ENCODE peak calls at places on chromosomes 16 and 17, in six cellular contexts. One of them, this sample, is unnamed.

GRCh38 chr17:73952498-73953205 is 250.8 kb upstream of the RPL38 start:
- DNase-seq in endothelial cell of umbilical vein: no peak
- DNase-seq in A549: peak
- DNase-seq in HepG2: no peak
- DNase-seq in K562: peak
- DNase-seq in GM12878: no peak
- DNase-seq in this sample: peak

GRCh38 chr17:2238432-2239169 is 65.0 kb downstream of the SMG6 start:
- DNase-seq in endothelial cell of umbilical vein: peak
- DNase-seq in A549: no peak
- DNase-seq in HepG2: no peak
- DNase-seq in K562: no peak
- DNase-seq in GM12878: peak
- DNase-seq in this sample: no peak

GRCh38 chr16:79430129-79430789 is 170.3 kb downstream of the MAF start:
- DNase-seq in endothelial cell of umbilical vein: no peak
- DNase-seq in A549: no peak
- DNase-seq in HepG2: no peak
- DNase-seq in K562: no peak
- DNase-seq in GM12878: no peak
- DNase-seq in this sample: no peak

GRCh38 chr16:85820604-85821372 is 21.3 kb downstream of the COX4I1 start:
- DNase-seq in endothelial cell of umbilical vein: no peak
- DNase-seq in A549: no peak
- DNase-seq in HepG2: no peak
- DNase-seq in K562: no peak
- DNase-seq in GM12878: no peak
- DNase-seq in this sample: no peak

GRCh38 chr17:1977583-1978395 is 47.3 kb downstream of the RTN4RL1 start:
- DNase-seq in endothelial cell of umbilical vein: no peak
- DNase-seq in A549: no peak
- DNase-seq in HepG2: no peak
- DNase-seq in K562: no peak
- DNase-seq in GM12878: no peak
- DNase-seq in this sample: no peak

GRCh38 chr16:15548482-15548891 is 94.5 kb downstream of the MARF1 start:
- DNase-seq in endothelial cell of umbilical vein: no peak
- DNase-seq in A549: peak
- DNase-seq in HepG2: peak
- DNase-seq in K562: no peak
- DNase-seq in GM12878: peak
- DNase-seq in this sample: no peak

GRCh38 chr17:6654816-6655731 is 3.5 kb downstream of the C17orf100 start:
- DNase-seq in endothelial cell of umbilical vein: no peak
- DNase-seq in A549: no peak
- DNase-seq in HepG2: no peak
- DNase-seq in K562: no peak
- DNase-seq in GM12878: no peak
- DNase-seq in this sample: peak

GRCh38 chr17:55324296-55324978 is 59.7 kb downstream of the HLF start:
- DNase-seq in endothelial cell of umbilical vein: no peak
- DNase-seq in A549: no peak
- DNase-seq in HepG2: no peak
- DNase-seq in K562: peak
- DNase-seq in GM12878: no peak
- DNase-seq in this sample: no peak

GRCh38 chr16:57795431-57795878 is 6.8 kb downstream of the KIFC3 start:
- DNase-seq in endothelial cell of umbilical vein: peak
- DNase-seq in A549: peak
- DNase-seq in HepG2: peak
- DNase-seq in K562: peak
- DNase-seq in GM12878: no peak
- DNase-seq in this sample: peak

GRCh38 chr17:27552467-27552779 is 78.6 kb upstream of the LGALS9 start:
- DNase-seq in endothelial cell of umbilical vein: peak
- DNase-seq in A549: peak
- DNase-seq in HepG2: peak
- DNase-seq in K562: no peak
- DNase-seq in GM12878: no peak
- DNase-seq in this sample: peak

GRCh38 chr17:76994237-76994637 is 126.0 kb downstream of the MGAT5B start:
- DNase-seq in endothelial cell of umbilical vein: no peak
- DNase-seq in A549: no peak
- DNase-seq in HepG2: no peak
- DNase-seq in K562: no peak
- DNase-seq in GM12878: no peak
- DNase-seq in this sample: no peak

GRCh38 chr17:18198530-18198929 is 14.9 kb downstream of the ALKBH5 start:
- DNase-seq in endothelial cell of umbilical vein: no peak
- DNase-seq in A549: no peak
- DNase-seq in HepG2: no peak
- DNase-seq in K562: no peak
- DNase-seq in GM12878: no peak
- DNase-seq in this sample: no peak

GRCh38 chr17:16878084-16878483 is 93.8 kb downstream of the TNFRSF13B start:
- DNase-seq in endothelial cell of umbilical vein: no peak
- DNase-seq in A549: no peak
- DNase-seq in HepG2: no peak
- DNase-seq in K562: no peak
- DNase-seq in GM12878: no peak
- DNase-seq in this sample: no peak
- TF ChIP-seq MYC in endothelial cell of umbilical vein: no peak
- TF ChIP-seq MYC in A549: no peak
- TF ChIP-seq MYC in HepG2: no peak
- TF ChIP-seq MYC in K562: no peak
- TF ChIP-seq MYC in GM12878: no peak
- TF ChIP-seq MYC in this sample: no peak

GRCh38 chr16:29151317-29151716 is 166.5 kb downstream of the LAT start:
- DNase-seq in endothelial cell of umbilical vein: no peak
- DNase-seq in A549: no peak
- DNase-seq in HepG2: peak
- DNase-seq in K562: no peak
- DNase-seq in GM12878: no peak
- DNase-seq in this sample: no peak
- TF ChIP-seq MYC in endothelial cell of umbilical vein: no peak
- TF ChIP-seq MYC in A549: no peak
- TF ChIP-seq MYC in HepG2: no peak
- TF ChIP-seq MYC in K562: no peak
- TF ChIP-seq MYC in GM12878: no peak
- TF ChIP-seq MYC in this sample: no peak

GRCh38 chr17:12744298-12744697 is 45.0 kb upstream of the ARHGAP44 start:
- DNase-seq in endothelial cell of umbilical vein: no peak
- DNase-seq in A549: no peak
- DNase-seq in HepG2: no peak
- DNase-seq in K562: no peak
- DNase-seq in GM12878: no peak
- DNase-seq in this sample: no peak
- TF ChIP-seq MYC in endothelial cell of umbilical vein: no peak
- TF ChIP-seq MYC in A549: no peak
- TF ChIP-seq MYC in HepG2: no peak
- TF ChIP-seq MYC in K562: no peak
- TF ChIP-seq MYC in GM12878: no peak
- TF ChIP-seq MYC in this sample: no peak

DNA sequence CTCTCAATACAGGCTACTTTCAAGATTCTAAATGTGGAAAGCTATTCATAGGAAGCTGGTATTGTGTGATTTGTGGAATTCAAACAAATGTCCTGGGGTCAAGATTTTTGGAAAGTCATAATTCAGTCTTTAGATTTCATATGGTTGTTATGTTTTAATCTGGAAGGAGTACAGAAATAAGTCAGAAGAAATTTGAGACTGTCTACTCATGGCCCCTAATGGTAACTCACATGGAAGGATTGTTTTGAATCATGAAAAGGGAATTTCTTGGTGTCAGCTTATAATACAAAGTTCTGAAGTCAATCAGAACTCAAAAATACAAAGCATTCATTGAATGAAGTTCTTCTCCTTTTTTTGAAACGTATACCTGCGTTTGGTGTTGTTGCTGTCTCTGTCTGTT is 3.1 kb downstream of the KCNJ2 start:
- DNase-seq in endothelial cell of umbilical vein: peak
- DNase-seq in A549: no peak
- DNase-seq in HepG2: no peak
- DNase-seq in K562: no peak
- DNase-seq in GM12878: no peak
- DNase-seq in this sample: no peak
- TF ChIP-seq MYC in endothelial cell of umbilical vein: no peak
- TF ChIP-seq MYC in A549: no peak
- TF ChIP-seq MYC in HepG2: no peak
- TF ChIP-seq MYC in K562: no peak
- TF ChIP-seq MYC in GM12878: no peak
- TF ChIP-seq MYC in this sample: no peak

DNA sequence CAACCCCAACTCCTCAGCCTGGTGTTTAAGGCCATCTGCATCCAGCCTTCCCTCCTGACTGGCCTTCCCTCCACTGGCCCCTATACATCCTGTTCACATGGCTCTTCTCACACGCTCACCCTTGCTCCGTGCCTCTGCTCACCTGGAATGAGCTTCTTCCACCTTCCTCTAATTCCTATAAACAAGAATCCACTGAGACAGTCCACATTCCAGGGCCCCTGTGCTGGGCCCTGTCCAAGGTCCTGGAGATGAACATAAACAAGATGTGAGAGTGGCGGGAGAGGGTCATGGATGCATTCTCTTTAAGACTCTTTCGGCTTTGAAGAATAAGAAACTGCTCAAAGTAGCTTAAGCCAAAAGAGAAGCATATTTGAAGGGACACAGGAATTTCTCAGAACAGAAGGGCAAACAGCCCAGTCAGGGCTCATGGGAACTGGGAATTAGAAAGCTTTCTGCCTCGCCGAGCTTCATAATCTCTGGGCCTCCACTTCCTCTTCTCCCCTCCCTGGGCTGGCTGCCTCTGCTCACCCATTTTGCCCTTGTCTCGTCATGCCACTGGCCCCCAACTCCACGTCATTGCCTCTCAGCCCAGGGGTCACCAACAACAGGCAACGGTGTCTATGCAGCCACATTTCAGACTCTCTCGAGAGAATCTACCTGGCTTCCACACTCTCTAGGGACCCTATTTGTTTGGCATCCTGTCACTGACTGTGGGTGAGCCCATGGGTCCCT is 13.5 kb downstream of the SPPL2C start:
- DNase-seq in endothelial cell of umbilical vein: peak
- DNase-seq in A549: no peak
- DNase-seq in HepG2: peak
- DNase-seq in K562: peak
- DNase-seq in GM12878: no peak
- DNase-seq in this sample: peak
- TF ChIP-seq MYC in endothelial cell of umbilical vein: no peak
- TF ChIP-seq MYC in A549: no peak
- TF ChIP-seq MYC in HepG2: no peak
- TF ChIP-seq MYC in K562: no peak
- TF ChIP-seq MYC in GM12878: no peak
- TF ChIP-seq MYC in this sample: no peak

GRCh38 chr16:1414532-1415265 is at the start of gene UNKL:
- DNase-seq in endothelial cell of umbilical vein: peak
- DNase-seq in A549: no peak
- DNase-seq in HepG2: peak
- DNase-seq in K562: peak
- DNase-seq in GM12878: no peak
- DNase-seq in this sample: peak
- TF ChIP-seq MYC in endothelial cell of umbilical vein: no peak
- TF ChIP-seq MYC in A549: no peak
- TF ChIP-seq MYC in HepG2: no peak
- TF ChIP-seq MYC in K562: no peak
- TF ChIP-seq MYC in GM12878: no peak
- TF ChIP-seq MYC in this sample: no peak

GRCh38 chr16:87044829-87045228 is 272.4 kb downstream of the C16orf95 start:
- DNase-seq in endothelial cell of umbilical vein: no peak
- DNase-seq in A549: no peak
- DNase-seq in HepG2: no peak
- DNase-seq in K562: no peak
- DNase-seq in GM12878: no peak
- DNase-seq in this sample: no peak

GRCh38 chr16:87045462-87046216 is 271.6 kb downstream of the C16orf95 start:
- DNase-seq in endothelial cell of umbilical vein: no peak
- DNase-seq in A549: no peak
- DNase-seq in HepG2: no peak
- DNase-seq in K562: no peak
- DNase-seq in GM12878: no peak
- DNase-seq in this sample: no peak

GRCh38 chr16:87047221-87048037 is 269.8 kb downstream of the C16orf95 start:
- DNase-seq in endothelial cell of umbilical vein: peak
- DNase-seq in A549: no peak
- DNase-seq in HepG2: no peak
- DNase-seq in K562: no peak
- DNase-seq in GM12878: no peak
- DNase-seq in this sample: no peak

GRCh38 chr16:87048038-87048743 is 269.0 kb downstream of the C16orf95 start:
- DNase-seq in endothelial cell of umbilical vein: no peak
- DNase-seq in A549: no peak
- DNase-seq in HepG2: no peak
- DNase-seq in K562: no peak
- DNase-seq in GM12878: no peak
- DNase-seq in this sample: no peak

DNA sequence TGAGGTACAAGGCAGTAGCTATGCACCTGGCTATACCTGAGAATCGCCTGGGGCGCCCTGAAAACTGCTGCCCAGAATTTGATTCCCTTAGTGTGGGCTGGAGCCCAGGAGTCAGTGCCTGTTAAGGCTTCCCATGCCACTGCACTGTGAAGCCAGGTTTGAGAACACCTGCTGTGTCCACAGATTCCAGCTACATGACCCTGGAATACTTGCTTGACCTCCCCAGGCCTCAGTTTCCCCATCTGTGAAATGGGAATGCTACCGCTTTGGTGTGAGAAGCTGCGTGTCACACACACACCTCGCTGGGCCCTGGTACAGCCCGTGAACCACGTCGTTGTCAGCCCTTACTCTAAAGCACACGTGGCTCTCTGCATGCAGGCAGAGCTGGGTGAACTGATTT is 271.0 kb downstream of the C16orf95 start:
- DNase-seq in endothelial cell of umbilical vein: no peak
- DNase-seq in A549: no peak
- DNase-seq in HepG2: no peak
- DNase-seq in K562: no peak
- DNase-seq in GM12878: no peak
- DNase-seq in this sample: no peak
- TF ChIP-seq MYC in endothelial cell of umbilical vein: no peak
- TF ChIP-seq MYC in A549: no peak
- TF ChIP-seq MYC in HepG2: no peak
- TF ChIP-seq MYC in K562: no peak
- TF ChIP-seq MYC in GM12878: no peak
- TF ChIP-seq MYC in this sample: no peak

DNA sequence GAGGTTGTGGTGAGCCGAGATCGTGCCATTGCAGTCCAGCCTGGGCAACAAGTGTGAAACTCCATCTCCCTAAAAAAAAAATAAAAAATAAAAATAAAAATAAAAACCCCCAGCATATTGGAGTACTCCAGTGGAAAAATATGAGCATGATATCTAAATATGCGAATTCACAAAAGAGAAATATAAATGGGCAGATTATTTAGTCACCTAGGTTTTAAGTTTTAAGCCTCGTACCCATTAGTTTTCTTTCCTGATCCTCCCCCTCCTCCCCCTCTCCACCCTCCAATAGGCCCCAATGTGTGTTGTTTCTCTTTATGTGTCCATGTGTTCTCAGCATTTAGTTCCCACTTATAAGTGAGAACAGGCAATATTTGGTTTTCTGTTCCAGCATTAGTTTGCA is 62.3 kb downstream of the GP2 start:
- DNase-seq in endothelial cell of umbilical vein: no peak
- DNase-seq in A549: no peak
- DNase-seq in HepG2: no peak
- DNase-seq in K562: no peak
- DNase-seq in GM12878: no peak
- DNase-seq in this sample: no peak
- TF ChIP-seq MYC in endothelial cell of umbilical vein: no peak
- TF ChIP-seq MYC in A549: no peak
- TF ChIP-seq MYC in HepG2: no peak
- TF ChIP-seq MYC in K562: no peak
- TF ChIP-seq MYC in GM12878: no peak
- TF ChIP-seq MYC in this sample: no peak

GRCh38 chr17:48308591-48308990 is 121.4 kb downstream of the SKAP1 start:
- DNase-seq in endothelial cell of umbilical vein: no peak
- DNase-seq in A549: no peak
- DNase-seq in HepG2: no peak
- DNase-seq in K562: no peak
- DNase-seq in GM12878: no peak
- DNase-seq in this sample: no peak
- TF ChIP-seq MYC in endothelial cell of umbilical vein: no peak
- TF ChIP-seq MYC in A549: no peak
- TF ChIP-seq MYC in HepG2: no peak
- TF ChIP-seq MYC in K562: no peak
- TF ChIP-seq MYC in GM12878: no peak
- TF ChIP-seq MYC in this sample: no peak

This sample was measured in NB4.